ENCODE peak calls at places on chromosomes 16 and 17, in six cellular contexts. U is aorta; T is stomach; M is stimulated activated CD8-positive, alpha-beta memory T cell treated with anti-CD3 and anti-CD28 coated beads, Interleukin-2, amount 100 ng/mL, for 48 hours; Q is A549; Y is NCI-H774. N is an unnamed sample.

GRCh38 chr16:22373662-22374310 is 633 bp downstream of the CDR2 start:
- DNase-seq in U (peak), T (peak), M (peak), Q (no peak), Y (no peak), N (peak)

GRCh38 chr17:37779554-37779953 is 34.7 kb upstream of the HNF1B start:
- DNase-seq in U (no peak), T (no peak), M (no peak), Q (no peak), Y (no peak), N (no peak)

GRCh38 chr17:39634384-39634871 is 2.5 kb upstream of the STARD3 start:
- DNase-seq in U (no peak), T (no peak), M (no peak), Q (peak), Y (peak), N (peak)

GRCh38 chr17:46776298-46777005 is 42.0 kb downstream of the WNT3 start:
- DNase-seq in U (peak), T (no peak), M (no peak), Q (no peak), Y (no peak), N (no peak)

GRCh38 chr17:69142473-69142802 is 743 bp upstream of the ABCA6 start:
- DNase-seq in U (no peak), T (no peak), M (no peak), Q (no peak), Y (no peak), N (no peak)

GRCh38 chr17:50257574-50258224 is 16.6 kb upstream of the TMEM92 start:
- DNase-seq in U (peak), T (no peak), M (no peak), Q (no peak), Y (no peak), N (no peak)

GRCh38 chr17:70913086-70913485 is 743.8 kb downstream of the KCNJ2 start:
- DNase-seq in U (no peak), T (no peak), M (no peak), Q (no peak), Y (no peak), N (no peak)

GRCh38 chr17:27471321-27472269 is 15.3 kb downstream of the KSR1 start:
- DNase-seq in U (no peak), T (no peak), M (peak), Q (peak), Y (no peak), N (peak)

GRCh38 chr16:69073181-69073669 is 32.2 kb upstream of the HAS3 start:
- DNase-seq in U (no peak), T (no peak), M (no peak), Q (peak), Y (no peak), N (no peak)

GRCh38 chr16:58325941-58326340 is 31.1 kb upstream of the PRSS54 start:
- DNase-seq in U (no peak), T (no peak), M (no peak), Q (no peak), Y (no peak), N (no peak)

GRCh38 chr17:75084039-75084660 is 3.6 kb upstream of the SLC16A5 start:
- DNase-seq in U (no peak), T (no peak), M (no peak), Q (peak), Y (no peak), N (no peak)

GRCh38 chr16:87621976-87622713 is 19.8 kb downstream of the JPH3 start:
- DNase-seq in U (no peak), T (no peak), M (no peak), Q (no peak), Y (no peak), N (no peak)

GRCh38 chr17:77083547-77083946 is 57.2 kb upstream of the SEC14L1 start:
- DNase-seq in U (no peak), T (no peak), M (no peak), Q (no peak), Y (no peak), N (peak)

GRCh38 chr17:45976755-45977505 is 22.1 kb upstream of the STH start:
- DNase-seq in U (peak), T (no peak), M (no peak), Q (no peak), Y (no peak), N (no peak)

GRCh38 chr16:48054881-48055601 is 100.8 kb downstream of the ABCC12 start:
- DNase-seq in U (no peak), T (peak), M (peak), Q (peak), Y (peak), N (peak)

GRCh38 chr17:74280093-74280513 is 6.1 kb downstream of the DNAI2 start:
- DNase-seq in U (no peak), T (no peak), M (peak), Q (no peak), Y (no peak), N (peak)

GRCh38 chr16:81551821-81552304 is 107.3 kb downstream of the CMIP start:
- DNase-seq in U (peak), T (no peak), M (no peak), Q (no peak), Y (no peak), N (no peak)

GRCh38 chr17:12136646-12137045 is 116.0 kb downstream of the MAP2K4 start:
- DNase-seq in U (no peak), T (no peak), M (no peak), Q (no peak), Y (no peak), N (no peak)

GRCh38 chr17:68906638-68907037 is 48.6 kb downstream of the ABCA8 start:
- DNase-seq in U (no peak), T (no peak), M (no peak), Q (peak), Y (no peak), N (no peak)

GRCh38 chr17:39196820-39197331 is 593 bp downstream of the CACNB1 start:
- DNase-seq in U (peak), T (no peak), M (no peak), Q (peak), Y (peak), N (peak)

GRCh38 chr16:3074860-3075545 is 9.6 kb downstream of the IL32 start:
- DNase-seq in U (no peak), T (peak), M (peak), Q (no peak), Y (no peak), N (peak)

GRCh38 chr16:35173295-35173694 is 1713.9 kb downstream of the TP53TG3F start:
- DNase-seq in U (peak), T (no peak), M (no peak), Q (no peak), Y (no peak), N (no peak)

GRCh38 chr17:43891851-43892671 is 15.3 kb downstream of the MPP2 start:
- DNase-seq in U (no peak), T (no peak), M (no peak), Q (no peak), Y (peak), N (no peak)

GRCh38 chr17:40542562-40543411 is 22.5 kb downstream of the CCR7 start:
- DNase-seq in U (peak), T (peak), M (peak), Q (peak), Y (no peak), N (peak)

GRCh38 chr17:65345261-65346060 is 208.3 kb downstream of the RGS9 start:
- DNase-seq in U (no peak), T (no peak), M (peak), Q (no peak), Y (no peak), N (no peak)

GRCh38 chr17:76562734-76563148 is 22.9 kb downstream of the PRCD start:
- DNase-seq in U (no peak), T (no peak), M (no peak), Q (no peak), Y (no peak), N (no peak)

GRCh38 chr17:55089955-55090573 is 121.5 kb downstream of the STXBP4 start:
- DNase-seq in U (no peak), T (no peak), M (peak), Q (peak), Y (peak), N (peak)

GRCh38 chr17:61495161-61495857 is 43.1 kb downstream of the TBX4 start:
- DNase-seq in U (no peak), T (no peak), M (no peak), Q (no peak), Y (no peak), N (no peak)

GRCh38 chr16:6969594-6969993 is 363.1 kb upstream of the RBFOX1 start:
- DNase-seq in U (no peak), T (no peak), M (no peak), Q (no peak), Y (no peak), N (no peak)

GRCh38 chr16:87295259-87295658 is 21.9 kb downstream of the C16orf95 start:
- DNase-seq in U (no peak), T (no peak), M (no peak), Q (peak), Y (no peak), N (no peak)

GRCh38 chr17:49748223-49748622 is 15.7 kb downstream of the FAM117A start:
- DNase-seq in U (no peak), T (no peak), M (no peak), Q (no peak), Y (no peak), N (no peak)

GRCh38 chr16:67528222-67528869 is at the start of gene RIPOR1:
- DNase-seq in U (peak), T (peak), M (no peak), Q (peak), Y (no peak), N (peak)

GRCh38 chr16:60811051-60811608 is 1225.1 kb downstream of the CDH8 start:
- DNase-seq in U (no peak), T (no peak), M (no peak), Q (no peak), Y (no peak), N (no peak)

GRCh38 chr17:27491713-27492190 is 35.5 kb downstream of the KSR1 start:
- DNase-seq in U (no peak), T (no peak), M (no peak), Q (no peak), Y (no peak), N (no peak)

GRCh38 chr17:49915260-49915659 is 53.7 kb upstream of the DLX4 start:
- DNase-seq in U (no peak), T (no peak), M (no peak), Q (no peak), Y (no peak), N (no peak)

GRCh38 chr16:82081271-82081670 is 46.2 kb downstream of the HSD17B2 start:
- DNase-seq in U (no peak), T (no peak), M (no peak), Q (no peak), Y (no peak), N (peak)

GRCh38 chr17:62045517-62045916 is 19.6 kb downstream of the MED13 start:
- DNase-seq in U (no peak), T (no peak), M (no peak), Q (no peak), Y (no peak), N (no peak)

GRCh38 chr16:964696-965395 is 5.9 kb downstream of the LMF1 start:
- DNase-seq in U (peak), T (no peak), M (no peak), Q (no peak), Y (no peak), N (peak)

N was measured in transverse colon.